ENCODE peak calls at places on chromosomes 2 and 18, in seven cellular contexts. One of them, this sample, is unnamed.

GRCh38 chr2:214593723-214594122 is 182.9 kb downstream of the VWC2L start:
- DNase-seq in lower lobe of right lung: no peak
- DNase-seq in bronchial epithelial cell: no peak
- DNase-seq in stimulated activated CD4-positive, alpha-beta T cell treated with anti-CD3 and anti-CD28 coated beads, Interleukin-15, amount 100 ng/mL, for 24 hours: no peak
- DNase-seq in mucosa of gallbladder: peak
- DNase-seq in NCI-H748 treated with DMSO at 0.1 percent for 48 hours: no peak
- DNase-seq in GDM1: no peak
- DNase-seq in this sample: no peak

GRCh38 chr2:219291394-219291793 is 12.2 kb downstream of the DNAJB2 start:
- DNase-seq in lower lobe of right lung: no peak
- DNase-seq in bronchial epithelial cell: no peak
- DNase-seq in stimulated activated CD4-positive, alpha-beta T cell treated with anti-CD3 and anti-CD28 coated beads, Interleukin-15, amount 100 ng/mL, for 24 hours: no peak
- DNase-seq in mucosa of gallbladder: no peak
- DNase-seq in NCI-H748 treated with DMSO at 0.1 percent for 48 hours: no peak
- DNase-seq in GDM1: no peak
- DNase-seq in this sample: no peak

GRCh38 chr2:236856856-236857616 is 228.7 kb upstream of the COPS8 start:
- DNase-seq in lower lobe of right lung: no peak
- DNase-seq in bronchial epithelial cell: no peak
- DNase-seq in stimulated activated CD4-positive, alpha-beta T cell treated with anti-CD3 and anti-CD28 coated beads, Interleukin-15, amount 100 ng/mL, for 24 hours: no peak
- DNase-seq in mucosa of gallbladder: no peak
- DNase-seq in NCI-H748 treated with DMSO at 0.1 percent for 48 hours: no peak
- DNase-seq in GDM1: no peak
- DNase-seq in this sample: no peak

GRCh38 chr2:119760237-119760807 is 600 bp downstream of the PTPN4 start:
- DNase-seq in lower lobe of right lung: peak
- DNase-seq in bronchial epithelial cell: no peak
- DNase-seq in stimulated activated CD4-positive, alpha-beta T cell treated with anti-CD3 and anti-CD28 coated beads, Interleukin-15, amount 100 ng/mL, for 24 hours: peak
- DNase-seq in mucosa of gallbladder: peak
- DNase-seq in NCI-H748 treated with DMSO at 0.1 percent for 48 hours: no peak
- DNase-seq in GDM1: no peak
- DNase-seq in this sample: peak

GRCh38 chr18:69755856-69756496 is 191.7 kb downstream of the CD226 start:
- DNase-seq in lower lobe of right lung: no peak
- DNase-seq in bronchial epithelial cell: no peak
- DNase-seq in stimulated activated CD4-positive, alpha-beta T cell treated with anti-CD3 and anti-CD28 coated beads, Interleukin-15, amount 100 ng/mL, for 24 hours: no peak
- DNase-seq in mucosa of gallbladder: no peak
- DNase-seq in NCI-H748 treated with DMSO at 0.1 percent for 48 hours: no peak
- DNase-seq in GDM1: no peak
- DNase-seq in this sample: no peak

GRCh38 chr2:239021651-239022436 is 174.0 kb downstream of the TWIST2 start:
- DNase-seq in lower lobe of right lung: no peak
- DNase-seq in bronchial epithelial cell: no peak
- DNase-seq in stimulated activated CD4-positive, alpha-beta T cell treated with anti-CD3 and anti-CD28 coated beads, Interleukin-15, amount 100 ng/mL, for 24 hours: no peak
- DNase-seq in mucosa of gallbladder: no peak
- DNase-seq in NCI-H748 treated with DMSO at 0.1 percent for 48 hours: no peak
- DNase-seq in GDM1: no peak
- DNase-seq in this sample: no peak

GRCh38 chr2:163347982-163348842 is 387.6 kb downstream of the FIGN start:
- DNase-seq in lower lobe of right lung: peak
- DNase-seq in bronchial epithelial cell: peak
- DNase-seq in stimulated activated CD4-positive, alpha-beta T cell treated with anti-CD3 and anti-CD28 coated beads, Interleukin-15, amount 100 ng/mL, for 24 hours: no peak
- DNase-seq in mucosa of gallbladder: peak
- DNase-seq in NCI-H748 treated with DMSO at 0.1 percent for 48 hours: no peak
- DNase-seq in GDM1: no peak
- DNase-seq in this sample: peak

GRCh38 chr2:20071397-20072383 is 20.3 kb upstream of the LAPTM4A start:
- DNase-seq in lower lobe of right lung: no peak
- DNase-seq in bronchial epithelial cell: peak
- DNase-seq in stimulated activated CD4-positive, alpha-beta T cell treated with anti-CD3 and anti-CD28 coated beads, Interleukin-15, amount 100 ng/mL, for 24 hours: no peak
- DNase-seq in mucosa of gallbladder: no peak
- DNase-seq in NCI-H748 treated with DMSO at 0.1 percent for 48 hours: no peak
- DNase-seq in GDM1: no peak
- DNase-seq in this sample: no peak

GRCh38 chr2:74625658-74626425 is 22.3 kb downstream of the M1AP start:
- DNase-seq in lower lobe of right lung: no peak
- DNase-seq in bronchial epithelial cell: no peak
- DNase-seq in stimulated activated CD4-positive, alpha-beta T cell treated with anti-CD3 and anti-CD28 coated beads, Interleukin-15, amount 100 ng/mL, for 24 hours: no peak
- DNase-seq in mucosa of gallbladder: no peak
- DNase-seq in NCI-H748 treated with DMSO at 0.1 percent for 48 hours: no peak
- DNase-seq in GDM1: no peak
- DNase-seq in this sample: no peak

GRCh38 chr18:6776193-6776592 is 46.7 kb downstream of the ARHGAP28 start:
- DNase-seq in lower lobe of right lung: no peak
- DNase-seq in bronchial epithelial cell: no peak
- DNase-seq in stimulated activated CD4-positive, alpha-beta T cell treated with anti-CD3 and anti-CD28 coated beads, Interleukin-15, amount 100 ng/mL, for 24 hours: no peak
- DNase-seq in mucosa of gallbladder: peak
- DNase-seq in NCI-H748 treated with DMSO at 0.1 percent for 48 hours: no peak
- DNase-seq in GDM1: no peak
- DNase-seq in this sample: no peak

GRCh38 chr2:137838255-137839092 is 125.8 kb upstream of the HNMT start:
- DNase-seq in lower lobe of right lung: no peak
- DNase-seq in bronchial epithelial cell: peak
- DNase-seq in stimulated activated CD4-positive, alpha-beta T cell treated with anti-CD3 and anti-CD28 coated beads, Interleukin-15, amount 100 ng/mL, for 24 hours: no peak
- DNase-seq in mucosa of gallbladder: no peak
- DNase-seq in NCI-H748 treated with DMSO at 0.1 percent for 48 hours: no peak
- DNase-seq in GDM1: no peak
- DNase-seq in this sample: peak

GRCh38 chr2:216279011-216279410 is 93.3 kb downstream of the MARCHF4 start:
- DNase-seq in lower lobe of right lung: no peak
- DNase-seq in bronchial epithelial cell: no peak
- DNase-seq in stimulated activated CD4-positive, alpha-beta T cell treated with anti-CD3 and anti-CD28 coated beads, Interleukin-15, amount 100 ng/mL, for 24 hours: no peak
- DNase-seq in mucosa of gallbladder: no peak
- DNase-seq in NCI-H748 treated with DMSO at 0.1 percent for 48 hours: no peak
- DNase-seq in GDM1: no peak
- DNase-seq in this sample: no peak

GRCh38 chr2:233712596-233713261 is at the start of gene UGT1A5:
- DNase-seq in lower lobe of right lung: no peak
- DNase-seq in bronchial epithelial cell: no peak
- DNase-seq in stimulated activated CD4-positive, alpha-beta T cell treated with anti-CD3 and anti-CD28 coated beads, Interleukin-15, amount 100 ng/mL, for 24 hours: no peak
- DNase-seq in mucosa of gallbladder: peak
- DNase-seq in NCI-H748 treated with DMSO at 0.1 percent for 48 hours: no peak
- DNase-seq in GDM1: no peak
- DNase-seq in this sample: no peak

GRCh38 chr2:189096769-189097447 is 82.7 kb downstream of the COL5A2 start:
- DNase-seq in lower lobe of right lung: no peak
- DNase-seq in bronchial epithelial cell: peak
- DNase-seq in stimulated activated CD4-positive, alpha-beta T cell treated with anti-CD3 and anti-CD28 coated beads, Interleukin-15, amount 100 ng/mL, for 24 hours: no peak
- DNase-seq in mucosa of gallbladder: no peak
- DNase-seq in NCI-H748 treated with DMSO at 0.1 percent for 48 hours: no peak
- DNase-seq in GDM1: no peak
- DNase-seq in this sample: no peak

GRCh38 chr2:197170137-197170682 is 140.4 kb downstream of the ANKRD44 start:
- DNase-seq in lower lobe of right lung: no peak
- DNase-seq in bronchial epithelial cell: peak
- DNase-seq in stimulated activated CD4-positive, alpha-beta T cell treated with anti-CD3 and anti-CD28 coated beads, Interleukin-15, amount 100 ng/mL, for 24 hours: no peak
- DNase-seq in mucosa of gallbladder: no peak
- DNase-seq in NCI-H748 treated with DMSO at 0.1 percent for 48 hours: no peak
- DNase-seq in GDM1: no peak
- DNase-seq in this sample: no peak

GRCh38 chr2:230793573-230794359 is 71.0 kb upstream of the ITM2C start:
- DNase-seq in lower lobe of right lung: peak
- DNase-seq in bronchial epithelial cell: peak
- DNase-seq in stimulated activated CD4-positive, alpha-beta T cell treated with anti-CD3 and anti-CD28 coated beads, Interleukin-15, amount 100 ng/mL, for 24 hours: peak
- DNase-seq in mucosa of gallbladder: peak
- DNase-seq in NCI-H748 treated with DMSO at 0.1 percent for 48 hours: no peak
- DNase-seq in GDM1: peak
- DNase-seq in this sample: peak

GRCh38 chr2:149768320-149768799 is 180.8 kb upstream of the MMADHC start:
- DNase-seq in lower lobe of right lung: no peak
- DNase-seq in bronchial epithelial cell: peak
- DNase-seq in stimulated activated CD4-positive, alpha-beta T cell treated with anti-CD3 and anti-CD28 coated beads, Interleukin-15, amount 100 ng/mL, for 24 hours: no peak
- DNase-seq in mucosa of gallbladder: no peak
- DNase-seq in NCI-H748 treated with DMSO at 0.1 percent for 48 hours: peak
- DNase-seq in GDM1: no peak
- DNase-seq in this sample: no peak

GRCh38 chr2:200369886-200370285 is 63.4 kb downstream of the SPATS2L start:
- DNase-seq in lower lobe of right lung: no peak
- DNase-seq in bronchial epithelial cell: peak
- DNase-seq in stimulated activated CD4-positive, alpha-beta T cell treated with anti-CD3 and anti-CD28 coated beads, Interleukin-15, amount 100 ng/mL, for 24 hours: no peak
- DNase-seq in mucosa of gallbladder: no peak
- DNase-seq in NCI-H748 treated with DMSO at 0.1 percent for 48 hours: no peak
- DNase-seq in GDM1: no peak
- DNase-seq in this sample: no peak

GRCh38 chr18:74501386-74501785 is 5.2 kb downstream of the CNDP2 start:
- DNase-seq in lower lobe of right lung: no peak
- DNase-seq in bronchial epithelial cell: peak
- DNase-seq in stimulated activated CD4-positive, alpha-beta T cell treated with anti-CD3 and anti-CD28 coated beads, Interleukin-15, amount 100 ng/mL, for 24 hours: no peak
- DNase-seq in mucosa of gallbladder: no peak
- DNase-seq in NCI-H748 treated with DMSO at 0.1 percent for 48 hours: no peak
- DNase-seq in GDM1: no peak
- DNase-seq in this sample: no peak

GRCh38 chr2:68237404-68237803 is 14.9 kb downstream of the PPP3R1 start:
- DNase-seq in lower lobe of right lung: no peak
- DNase-seq in bronchial epithelial cell: peak
- DNase-seq in stimulated activated CD4-positive, alpha-beta T cell treated with anti-CD3 and anti-CD28 coated beads, Interleukin-15, amount 100 ng/mL, for 24 hours: no peak
- DNase-seq in mucosa of gallbladder: no peak
- DNase-seq in NCI-H748 treated with DMSO at 0.1 percent for 48 hours: no peak
- DNase-seq in GDM1: no peak
- DNase-seq in this sample: no peak

GRCh38 chr2:75609937-75610508 is 36.6 kb upstream of the MRPL19 start:
- DNase-seq in lower lobe of right lung: no peak
- DNase-seq in bronchial epithelial cell: no peak
- DNase-seq in stimulated activated CD4-positive, alpha-beta T cell treated with anti-CD3 and anti-CD28 coated beads, Interleukin-15, amount 100 ng/mL, for 24 hours: no peak
- DNase-seq in mucosa of gallbladder: no peak
- DNase-seq in NCI-H748 treated with DMSO at 0.1 percent for 48 hours: no peak
- DNase-seq in GDM1: no peak
- DNase-seq in this sample: no peak

This sample was measured in HL-60.